ENCODE peak calls at places on chromosome 11, in eight cellular contexts. R is pancreas, Q is uterus, O is right lobe of liver, N is body of pancreas, J is GM12878, P is endothelial cell of umbilical vein, D is neural progenitor cell. V is an unnamed sample. For H3K36me3 and H3K27me3, the result is how much of the 10 kb centered on the place peaks cover.

GRCh38 chr11:123536690-123537437 is 106.8 kb downstream of the GRAMD1B start:
- DNase-seq in D (peak), O (no peak), J (no peak), N (no peak), P (no peak), R (no peak), Q (no peak), V (no peak)

GRCh38 chr11:31340903-31341572 is 28.5 kb downstream of the DCDC1 start:
- DNase-seq in P (peak), J (no peak), R (no peak), Q (no peak), D (peak), N (no peak), O (no peak), V (no peak)

GRCh38 chr11:32426819-32427615 is 8.3 kb downstream of the WT1 start:
- DNase-seq in P (no peak), D (peak), O (no peak), J (no peak), Q (peak), R (no peak), N (no peak), V (no peak)

GRCh38 chr11:60918941-60919275 is 5.0 kb downstream of the TMEM109 start:
- DNase-seq in D (no peak), O (no peak), R (no peak), Q (no peak), N (no peak), J (no peak), P (no peak), V (no peak)

GRCh38 chr11:116243975-116244374 is 528.8 kb downstream of the BUD13 start:
- DNase-seq in O (no peak), D (no peak), Q (no peak), J (no peak), N (no peak), R (no peak), P (no peak), V (no peak)

GRCh38 chr11:95444309-95445202 is 213.6 kb upstream of the SESN3 start:
- DNase-seq in Q (no peak), P (no peak), R (no peak), D (no peak), O (no peak), J (no peak), N (no peak), V (no peak)

GRCh38 chr11:128720522-128720985 is 26.7 kb downstream of the FLI1 start:
- DNase-seq in N (no peak), D (peak), R (no peak), Q (no peak), O (no peak), P (peak), J (no peak), V (no peak)

GRCh38 chr11:78138694-78139421 is 568 bp downstream of the ALG8 start:
- DNase-seq in O (no peak), D (peak), P (no peak), J (peak), R (no peak), N (no peak), Q (no peak), V (no peak)

GRCh38 chr11:78147807-78148206 is 8.4 kb upstream of the ALG8 start:
- DNase-seq in J (no peak), O (no peak), P (no peak), Q (no peak), R (no peak), D (no peak), N (no peak), V (no peak)

GRCh38 chr11:124758355-124759267 is 3.5 kb downstream of the ESAM start:
- DNase-seq in Q (no peak), N (peak), O (peak), R (peak), D (peak), P (peak), J (no peak), V (no peak)

GRCh38 chr11:61158691-61159381 is 2.4 kb downstream of the VPS37C start:
- DNase-seq in P (peak), J (no peak), D (no peak), Q (no peak), R (no peak), O (no peak), N (no peak), V (peak)

GRCh38 chr11:66327171-66328035 is 8.8 kb downstream of the RIN1 start:
- DNase-seq in O (no peak), N (no peak), Q (no peak), D (no peak), J (no peak), P (no peak), R (peak), V (no peak)

GRCh38 chr11:78630155-78630554 is 55.5 kb upstream of the NARS2 start:
- DNase-seq in N (no peak), J (no peak), R (no peak), O (no peak), P (no peak), Q (no peak), D (no peak), V (no peak)

GRCh38 chr11:111981270-111981669 is 43.9 kb upstream of the DLAT start:
- DNase-seq in N (no peak), O (no peak), J (no peak), P (no peak), R (no peak), D (no peak), Q (no peak), V (no peak)
- H3K36me3 ChIP-seq in N (under half), O (under half), J (under half), P (under half), R (under half), D (under half), Q (under half), V (under half)

DNA sequence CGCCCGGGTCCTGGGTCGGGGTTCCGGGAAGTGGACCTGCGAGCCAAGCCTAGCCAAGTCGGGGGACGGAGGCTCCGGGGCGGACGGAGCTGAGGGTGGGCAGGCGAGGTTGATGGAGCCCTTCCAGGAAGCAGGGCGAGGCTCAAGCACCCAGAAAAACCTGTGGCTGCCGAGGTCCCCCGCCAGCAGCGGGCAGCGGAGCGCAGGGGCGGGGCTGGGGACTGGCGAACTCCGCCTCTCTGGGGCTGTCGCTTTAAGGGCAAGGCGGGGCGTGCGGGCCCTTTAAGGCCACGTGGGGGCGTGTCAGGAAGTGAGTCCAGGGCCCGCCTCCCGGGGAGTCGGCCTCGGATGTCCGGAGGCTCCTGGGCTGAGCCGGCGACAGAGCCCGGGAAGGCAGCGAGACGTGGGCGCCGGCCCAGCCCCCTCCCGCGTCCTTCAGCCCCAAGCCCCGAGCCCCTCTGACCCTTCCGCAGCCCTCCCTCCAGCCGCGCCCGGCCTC is at the start of gene SLC35C1:
- DNase-seq in J (peak), D (peak), O (peak), P (peak), R (peak), N (peak), Q (peak), V (peak)
- TF ChIP-seq CTCF in J (peak), D (peak), O (peak), P (no peak), R (peak), N (peak), Q (peak), V (no peak)

DNA sequence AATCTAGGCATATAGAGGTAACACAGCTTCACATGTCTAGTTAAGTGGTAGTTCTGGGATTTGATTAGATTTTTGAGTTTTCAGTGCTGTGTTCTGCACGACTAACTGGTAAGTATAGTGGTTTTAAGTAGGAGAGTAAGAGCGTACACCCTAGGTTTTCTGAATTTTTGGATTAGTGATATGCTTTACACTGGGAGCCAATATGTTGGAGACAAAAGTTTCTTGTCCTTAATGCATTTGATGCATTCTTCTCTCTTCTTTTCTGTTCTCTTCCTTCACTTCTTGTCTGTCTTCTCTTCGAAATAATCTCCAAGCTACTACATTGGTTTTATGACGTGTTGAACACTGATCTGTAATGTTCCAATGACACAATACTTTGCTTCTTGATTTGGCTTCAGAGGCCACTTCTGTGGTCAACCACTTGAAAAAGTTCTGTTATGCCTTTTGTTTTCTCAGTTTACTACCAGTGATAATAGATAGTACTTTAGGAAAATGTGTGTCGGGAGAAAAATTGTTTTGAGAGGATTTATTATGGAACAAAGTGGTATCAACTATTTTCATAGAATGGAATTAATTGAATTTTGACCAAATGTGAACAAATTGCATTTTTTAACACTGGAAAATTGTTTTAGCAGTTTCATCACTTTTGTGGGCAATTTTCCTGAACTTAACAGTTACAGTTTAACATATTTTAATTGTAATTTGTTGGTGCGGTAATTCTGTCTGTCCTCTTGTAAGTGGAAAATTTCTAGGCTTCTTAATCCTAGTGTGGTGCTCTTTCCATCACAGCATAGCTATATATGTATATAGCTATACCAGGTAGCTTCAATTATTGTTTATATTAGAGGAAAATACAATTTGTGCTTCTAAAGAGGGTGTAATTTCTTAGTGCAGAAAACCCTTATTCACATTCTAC is 2.6 kb downstream of the PDE3B start:
- DNase-seq in P (no peak), R (no peak), O (no peak), J (no peak), D (no peak), Q (no peak), N (no peak), V (no peak)
- H3K27me3 ChIP-seq in P (under half), R (under half), O (under half), J (under half), D (under half), Q (under half), N (under half), V (under half)

GRCh38 chr11:6640985-6641701 is 14.5 kb downstream of the DCHS1 start:
- DNase-seq in D (no peak), P (no peak), J (no peak), Q (peak), O (no peak), N (no peak), R (peak), V (no peak)
- H3K36me3 ChIP-seq in D (under half), P (under half), J (under half), Q (under half), O (under half), N (under half), R (under half), V (under half)

DNA sequence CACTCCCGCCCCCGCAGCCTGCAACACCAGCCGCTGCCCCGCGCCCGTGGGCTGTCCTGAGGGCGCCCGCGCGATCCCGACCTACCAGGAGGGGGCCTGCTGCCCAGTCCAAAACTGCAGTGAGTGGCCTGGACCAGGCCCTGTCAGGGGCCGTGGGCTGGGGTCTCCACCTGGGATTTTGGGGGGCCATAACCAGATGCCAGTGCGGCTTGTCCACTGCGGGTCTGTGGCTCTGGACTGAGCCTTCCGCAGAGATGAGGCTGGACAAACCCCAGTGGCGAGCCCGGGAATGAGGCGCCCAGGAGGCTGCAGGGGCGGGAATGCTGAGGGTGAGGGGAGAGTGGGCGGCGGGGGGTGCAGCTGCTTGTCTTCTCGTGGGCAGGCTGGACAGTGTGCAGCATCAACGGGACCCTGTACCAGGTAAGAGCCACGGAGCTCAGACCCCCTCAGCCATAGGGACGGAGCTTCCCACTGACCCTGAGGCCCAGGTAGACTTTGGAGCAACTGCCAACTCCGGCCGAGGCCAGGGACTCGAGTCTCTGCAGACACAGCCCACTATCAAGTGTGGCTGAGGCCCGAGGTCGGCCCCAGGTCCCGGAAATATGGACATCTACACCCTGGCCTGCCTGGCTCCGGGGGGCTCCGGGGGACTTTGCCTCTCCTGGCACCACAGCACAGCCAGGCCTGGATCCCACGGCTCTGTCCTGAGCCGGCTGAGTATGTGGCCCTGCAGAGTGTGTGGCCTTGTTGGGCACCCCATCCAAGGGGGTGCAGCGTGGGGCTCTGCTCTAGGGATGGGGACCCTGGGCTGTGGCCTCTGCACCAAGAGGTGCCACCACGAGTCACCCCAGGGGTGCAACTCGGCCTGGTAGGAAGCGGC is 24.7 kb upstream of the MUC5B start:
- DNase-seq in Q (peak), O (peak), J (no peak), P (no peak), N (peak), D (no peak), R (peak), V (no peak)
- TF ChIP-seq CTCF in Q (no peak), O (no peak), J (no peak), P (no peak), N (no peak), D (peak), R (no peak), V (no peak)